ENCODE peak calls at places on chromosomes 1 and 21, in ten cellular contexts. A is T follicular helper cell, J is WTC11, T is left lung, R is HS-27A, W is AG20443, Q is AG09309, M is left kidney, G is SK-N-DZ, D is anterior cingulate cortex. Z is an unnamed sample.

GRCh38 chr1:2784854-2785630 is 16.5 kb downstream of the TTC34 start:
- DNase-seq in T (peak), J (no peak), Q (no peak), D (no peak), G (no peak), A (no peak), R (no peak), M (no peak), W (no peak), Z (no peak)

GRCh38 chr1:84892657-84893618 is at the start of gene LPAR3:
- DNase-seq in A (no peak), T (peak), D (no peak), Q (no peak), R (no peak), J (peak), W (peak), M (peak), G (no peak), Z (peak)

GRCh38 chr1:71557138-71557537 is 476.3 kb upstream of the ZRANB2 start:
- DNase-seq in J (no peak), R (no peak), Q (no peak), M (no peak), T (no peak), W (no peak), G (no peak), A (no peak), D (no peak), Z (no peak)

GRCh38 chr1:74570797-74571492 is 58.5 kb upstream of the LRRC53 start:
- DNase-seq in A (no peak), D (no peak), W (no peak), J (no peak), T (no peak), M (peak), G (peak), R (no peak), Q (no peak), Z (peak)

GRCh38 chr21:40054403-40054802 is 187.2 kb downstream of the PCP4 start:
- DNase-seq in R (no peak), J (no peak), T (peak), G (no peak), D (no peak), M (no peak), A (no peak), Q (no peak), W (no peak), Z (peak)

GRCh38 chr1:75430526-75430925 is 180.4 kb downstream of the SLC44A5 start:
- DNase-seq in D (no peak), A (no peak), R (no peak), J (no peak), G (no peak), W (no peak), M (no peak), Q (no peak), T (no peak), Z (no peak)

GRCh38 chr1:200388791-200389190 is 21.0 kb downstream of the ZNF281 start:
- DNase-seq in M (peak), R (no peak), W (no peak), D (no peak), Q (no peak), A (no peak), G (no peak), J (no peak), T (no peak), Z (no peak)

GRCh38 chr1:207830788-207831187 is 78.9 kb downstream of the CD46 start:
- DNase-seq in R (no peak), A (no peak), W (no peak), J (no peak), D (no peak), G (no peak), T (no peak), Q (no peak), M (no peak), Z (no peak)

GRCh38 chr1:27643626-27644368 is 8.8 kb upstream of the FGR start:
- DNase-seq in T (peak), D (no peak), Q (no peak), M (peak), R (no peak), A (peak), G (peak), J (peak), W (peak), Z (no peak)

GRCh38 chr21:37829043-37829442 is 87.2 kb downstream of the KCNJ6 start:
- DNase-seq in J (no peak), G (no peak), M (peak), T (peak), A (no peak), D (no peak), Q (no peak), R (peak), W (no peak), Z (peak)

GRCh38 chr1:114092118-114092517 is 61.6 kb downstream of the SYT6 start:
- DNase-seq in G (no peak), J (no peak), W (no peak), R (no peak), T (no peak), Q (no peak), M (no peak), D (no peak), A (no peak), Z (no peak)

GRCh38 chr1:45009956-45010854 is 919 bp downstream of the HECTD3 start:
- DNase-seq in D (no peak), W (peak), R (no peak), Q (no peak), A (no peak), J (no peak), G (no peak), T (peak), M (peak), Z (no peak)

GRCh38 chr1:227777156-227777555 is 38.3 kb upstream of the PRSS38 start:
- DNase-seq in Q (no peak), M (no peak), T (no peak), R (no peak), A (no peak), G (no peak), J (no peak), D (no peak), W (no peak), Z (no peak)

GRCh38 chr1:200206340-200206739 is 178.8 kb downstream of the NR5A2 start:
- DNase-seq in R (no peak), J (no peak), Q (peak), D (no peak), G (no peak), A (no peak), W (peak), T (no peak), M (no peak), Z (no peak)

GRCh38 chr1:53288247-53289049 is 39.4 kb downstream of the LRP8 start:
- DNase-seq in W (no peak), M (peak), J (no peak), D (no peak), R (no peak), T (no peak), G (no peak), A (no peak), Q (no peak), Z (no peak)

GRCh38 chr1:146007048-146007784 is 10.8 kb upstream of the TXNIP start:
- DNase-seq in R (peak), Q (peak), A (peak), D (peak), J (no peak), W (peak), T (no peak), G (peak), M (peak), Z (no peak)

GRCh38 chr1:221449801-221450470 is 292.0 kb downstream of the DUSP10 start:
- DNase-seq in G (no peak), M (no peak), A (no peak), W (peak), J (no peak), D (no peak), R (no peak), Q (no peak), T (no peak), Z (no peak)

GRCh38 chr1:45979074-45979777 is 153.2 kb downstream of the PIK3R3 start:
- DNase-seq in T (no peak), Q (no peak), A (no peak), D (no peak), R (no peak), W (no peak), G (no peak), M (no peak), J (no peak), Z (no peak)

GRCh38 chr1:80158266-80158665 is 1151.7 kb upstream of the ADGRL4 start:
- DNase-seq in J (no peak), G (no peak), M (no peak), W (no peak), A (no peak), R (no peak), Q (no peak), T (no peak), D (no peak), Z (no peak)

GRCh38 chr1:197471248-197472035 is 203.4 kb downstream of the CRB1 start:
- DNase-seq in Q (no peak), R (no peak), A (no peak), D (peak), G (no peak), W (peak), J (no peak), M (no peak), T (no peak), Z (peak)

GRCh38 chr1:80212958-80213357 is 1206.4 kb upstream of the ADGRL4 start:
- DNase-seq in W (no peak), D (no peak), A (no peak), Q (no peak), R (no peak), T (no peak), M (no peak), J (no peak), G (no peak), Z (no peak)

GRCh38 chr21:38478782-38479181 is 19.5 kb downstream of the ERG start:
- DNase-seq in Q (peak), J (no peak), W (no peak), M (no peak), R (no peak), D (no peak), A (no peak), G (no peak), T (no peak), Z (no peak)

GRCh38 chr1:202254454-202255252 is 61.1 kb downstream of the LGR6 start:
- DNase-seq in W (no peak), R (no peak), G (no peak), M (no peak), Q (no peak), D (no peak), A (no peak), J (no peak), T (no peak), Z (no peak)

GRCh38 chr1:226035915-226036314 is 26.6 kb upstream of the H3-3A start:
- DNase-seq in A (no peak), R (no peak), Q (no peak), J (no peak), D (no peak), G (no peak), W (no peak), T (no peak), M (no peak), Z (no peak)

GRCh38 chr1:46133181-46133658 is 791 bp upstream of the PIK3R3 start:
- DNase-seq in J (no peak), M (no peak), G (no peak), R (no peak), W (peak), A (no peak), D (no peak), T (peak), Q (no peak), Z (no peak)

GRCh38 chr1:171310661-171311087 is 3.3 kb upstream of the FMO4 start:
- DNase-seq in Q (no peak), M (no peak), D (no peak), W (no peak), T (no peak), G (no peak), A (no peak), R (no peak), J (no peak), Z (no peak)

GRCh38 chr1:98991127-98992003 is 13.3 kb downstream of the PLPPR5 start:
- DNase-seq in J (no peak), W (peak), T (no peak), D (no peak), G (no peak), M (peak), Q (peak), A (no peak), R (peak), Z (no peak)

GRCh38 chr1:230291731-230292620 is 134.2 kb downstream of the PGBD5 start:
- DNase-seq in Q (no peak), W (no peak), T (peak), A (no peak), J (no peak), M (peak), D (no peak), R (no peak), G (no peak), Z (no peak)

GRCh38 chr1:218164930-218165686 is 120.0 kb upstream of the RRP15 start:
- DNase-seq in W (peak), T (peak), A (no peak), G (peak), D (no peak), R (no peak), Q (no peak), J (peak), M (peak), Z (no peak)

Z was measured in NCI-H524 treated with DMSO at 0.1 percent for 48 hours.